ENCODE peak calls at places on chromosomes 13 and 19, in six cellular contexts. I is neural progenitor cell, S is OCI-LY7, T is GM23338, G is GM23248, J is hepatocyte. F is an unnamed sample.

GRCh38 chr13:84834201-84834600 is 951.9 kb upstream of the SLITRK1 start:
- DNase-seq in I (no peak), S (no peak), T (no peak), G (no peak), J (no peak), F (no peak)

GRCh38 chr19:42178791-42179500 is 38.5 kb downstream of the DEDD2 start:
- DNase-seq in I (no peak), S (peak), T (peak), G (no peak), J (no peak), F (peak)

GRCh38 chr19:46634045-46634655 is 1.9 kb downstream of the GNG8 start:
- DNase-seq in I (peak), S (peak), T (peak), G (peak), J (peak), F (peak)

GRCh38 chr13:29039212-29039611 is 219.1 kb downstream of the MTUS2 start:
- DNase-seq in I (no peak), S (no peak), T (no peak), G (no peak), J (no peak), F (no peak)

GRCh38 chr13:25872871-25873607 is 178.8 kb downstream of the SHISA2 start:
- DNase-seq in I (no peak), S (no peak), T (no peak), G (no peak), J (no peak), F (no peak)

GRCh38 chr19:39928357-39928725 is 6.1 kb downstream of the FCGBP start:
- DNase-seq in I (no peak), S (no peak), T (no peak), G (no peak), J (no peak), F (no peak)

GRCh38 chr13:101611491-101612475 is 159.3 kb downstream of the ITGBL1 start:
- DNase-seq in I (no peak), S (no peak), T (no peak), G (peak), J (no peak), F (no peak)

GRCh38 chr13:93446256-93446655 is 219.6 kb downstream of the GPC6 start:
- DNase-seq in I (no peak), S (no peak), T (no peak), G (no peak), J (no peak), F (no peak)

GRCh38 chr19:16714702-16715294 is 4.8 kb upstream of the NWD1 start:
- DNase-seq in I (peak), S (peak), T (peak), G (peak), J (peak), F (peak)

GRCh38 chr13:35367586-35367985 is 108.9 kb downstream of the MAB21L1 start:
- DNase-seq in I (no peak), S (no peak), T (no peak), G (no peak), J (no peak), F (no peak)

GRCh38 chr19:979318-979741 is 4.8 kb upstream of the WDR18 start:
- DNase-seq in I (no peak), S (no peak), T (no peak), G (no peak), J (peak), F (no peak)

GRCh38 chr13:110109910-110110309 is 197.0 kb downstream of the COL4A1 start:
- DNase-seq in I (peak), S (no peak), T (no peak), G (peak), J (peak), F (no peak)

GRCh38 chr19:46745521-46746280 is at the start of gene FKRP:
- DNase-seq in I (peak), S (peak), T (peak), G (peak), J (peak), F (peak)

GRCh38 chr13:100396771-100397170 is 191.8 kb downstream of the GGACT start:
- DNase-seq in I (peak), S (no peak), T (peak), G (no peak), J (no peak), F (no peak)

DNA sequence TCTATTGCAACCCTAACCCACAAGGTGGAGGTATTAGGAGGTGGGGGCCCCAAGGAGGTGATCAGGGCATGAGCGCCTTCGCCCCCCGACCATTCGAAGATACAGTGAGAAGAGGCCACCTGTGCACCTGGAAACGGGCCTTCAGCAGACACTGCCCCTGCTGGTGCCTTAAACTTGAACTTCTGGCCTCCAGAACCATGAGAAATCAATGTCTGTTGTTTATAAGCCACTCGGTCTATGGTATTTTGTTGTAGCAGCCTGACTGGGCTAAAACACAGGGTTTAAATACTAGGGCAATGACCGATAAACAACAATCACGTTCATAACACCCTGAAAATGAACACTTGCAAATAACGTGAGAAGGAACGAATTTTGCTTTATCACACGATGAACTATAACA is 85.2 kb upstream of the USP29 start:
- DNase-seq in I (no peak), S (no peak), T (no peak), G (no peak), J (no peak), F (no peak)
- TF ChIP-seq EZH2phosphoT487 in I (no peak), S (no peak), T (no peak), G (no peak), J (no peak), F (no peak)

GRCh38 chr13:32824671-32825070 is 191.6 kb upstream of the KL start:
- DNase-seq in I (peak), S (no peak), T (peak), G (peak), J (peak), F (no peak)
- TF ChIP-seq EZH2phosphoT487 in I (no peak), S (no peak), T (no peak), G (no peak), J (no peak), F (no peak)

DNA sequence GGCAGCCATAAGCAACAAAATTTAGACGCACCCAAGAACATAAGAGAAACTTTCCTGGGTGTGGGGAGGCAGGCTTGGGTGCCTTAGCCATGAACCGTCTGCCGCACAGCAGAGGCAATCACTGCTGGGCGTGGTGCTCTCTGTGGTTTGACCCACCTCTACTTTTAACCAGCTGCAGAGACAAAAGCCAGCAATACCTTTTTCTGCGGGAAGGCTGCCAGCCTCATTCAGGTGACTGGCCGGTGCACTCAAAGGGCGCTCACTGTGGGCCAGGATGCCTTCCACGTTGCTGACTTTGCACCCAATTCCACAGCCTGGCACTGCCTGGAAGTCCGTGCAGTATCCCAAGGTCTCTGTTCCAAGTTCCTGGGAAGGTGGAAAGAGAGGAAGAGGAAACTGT is 69.1 kb downstream of the ATP7B start:
- DNase-seq in I (no peak), S (no peak), T (no peak), G (no peak), J (no peak), F (no peak)
- TF ChIP-seq EZH2phosphoT487 in I (no peak), S (no peak), T (no peak), G (no peak), J (no peak), F (no peak)

GRCh38 chr19:55310498-55310897 is 14.6 kb downstream of the TMEM150B start:
- DNase-seq in I (no peak), S (peak), T (no peak), G (no peak), J (no peak), F (no peak)

GRCh38 chr19:55311397-55311796 is 13.7 kb downstream of the TMEM150B start:
- DNase-seq in I (no peak), S (no peak), T (no peak), G (no peak), J (no peak), F (no peak)

GRCh38 chr19:55312621-55313117 is 12.5 kb downstream of the TMEM150B start:
- DNase-seq in I (no peak), S (no peak), T (peak), G (no peak), J (no peak), F (peak)

GRCh38 chr19:55309437-55309836 is 15.7 kb downstream of the TMEM150B start:
- DNase-seq in I (no peak), S (no peak), T (no peak), G (no peak), J (no peak), F (no peak)

GRCh38 chr19:55311797-55312196 is 13.3 kb downstream of the TMEM150B start:
- DNase-seq in I (no peak), S (no peak), T (no peak), G (no peak), J (no peak), F (peak)
- TF ChIP-seq EZH2phosphoT487 in I (no peak), S (no peak), T (no peak), G (no peak), J (no peak), F (no peak)

DNA sequence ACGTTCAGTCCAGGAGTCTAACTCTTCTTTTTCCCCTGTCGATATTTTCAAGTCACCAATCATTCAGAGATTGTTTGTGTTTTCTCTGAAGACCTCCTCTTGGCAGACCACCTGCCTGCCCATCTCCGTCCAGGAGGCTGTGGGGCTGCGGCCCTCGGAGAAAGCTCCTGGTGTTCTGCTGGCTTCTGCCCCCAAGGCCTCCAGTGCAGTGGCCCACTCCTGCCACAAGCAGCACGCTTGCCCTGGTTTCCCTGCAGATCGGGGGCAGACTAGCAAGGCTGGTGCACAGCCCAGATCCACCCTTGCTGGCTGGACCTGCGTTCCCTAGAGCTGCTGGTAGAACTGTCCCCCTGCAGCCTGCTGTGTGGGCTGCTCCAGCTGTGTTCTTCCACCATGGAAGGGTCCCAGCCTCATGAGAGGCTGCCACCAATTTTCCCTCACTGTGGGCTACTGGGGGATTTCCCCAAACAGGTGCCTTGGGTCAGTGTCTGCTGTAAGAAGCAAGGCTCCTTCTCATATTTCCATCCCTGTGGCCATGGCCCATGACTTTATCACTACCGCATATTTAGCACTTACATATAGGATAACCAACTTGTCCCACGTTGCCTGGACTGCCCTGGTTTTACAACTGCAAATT is 43.6 kb upstream of the SERP2 start:
- DNase-seq in I (no peak), S (no peak), T (no peak), G (no peak), J (no peak), F (no peak)
- TF ChIP-seq EZH2phosphoT487 in I (no peak), S (no peak), T (no peak), G (no peak), J (no peak), F (no peak)

GRCh38 chr13:95243207-95243606 is 58.0 kb downstream of the ABCC4 start:
- DNase-seq in I (no peak), S (no peak), T (no peak), G (no peak), J (no peak), F (no peak)

GRCh38 chr13:95247857-95248256 is 53.4 kb downstream of the ABCC4 start:
- DNase-seq in I (no peak), S (no peak), T (no peak), G (no peak), J (no peak), F (no peak)

GRCh38 chr13:95245072-95245471 is 56.2 kb downstream of the ABCC4 start:
- DNase-seq in I (no peak), S (no peak), T (no peak), G (no peak), J (no peak), F (no peak)

GRCh38 chr13:95248953-95249352 is 52.3 kb downstream of the ABCC4 start:
- DNase-seq in I (no peak), S (no peak), T (no peak), G (no peak), J (no peak), F (no peak)

DNA sequence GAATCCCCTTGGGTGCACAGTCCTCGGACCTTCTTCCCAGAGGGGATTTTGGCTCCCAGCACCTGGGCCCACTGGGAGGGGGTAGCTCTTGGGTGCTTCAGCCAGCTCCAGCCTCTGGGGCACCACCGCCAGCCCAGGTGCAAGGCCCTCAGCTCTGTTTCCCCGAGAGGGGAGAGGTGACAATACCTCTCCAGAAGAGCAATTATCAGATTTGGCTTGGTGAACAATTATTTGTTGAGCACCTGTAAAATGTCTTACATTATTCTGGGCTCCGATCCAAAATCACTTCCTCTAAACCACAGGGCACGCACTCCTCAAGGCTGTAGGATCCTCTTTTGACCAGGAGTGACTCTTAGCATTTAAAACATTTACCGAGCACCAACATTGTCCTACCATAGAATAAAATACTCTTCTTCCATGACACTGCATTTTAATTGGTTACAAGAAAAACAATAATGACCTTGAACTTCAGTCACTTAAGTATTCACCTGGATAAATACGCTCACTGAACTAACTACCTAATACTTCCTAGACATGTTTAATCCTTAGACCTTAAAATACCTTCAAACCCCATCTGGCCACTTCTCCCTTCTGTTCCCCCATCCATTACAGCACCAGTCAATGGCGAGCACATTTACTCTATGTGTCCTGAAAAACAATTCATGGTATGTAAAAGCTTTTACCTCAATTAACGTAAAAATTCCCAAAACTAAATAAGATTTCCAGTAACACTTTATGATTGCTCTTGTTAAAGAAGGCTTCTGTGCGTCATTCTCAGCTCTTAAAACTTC is 54.8 kb downstream of the ABCC4 start:
- DNase-seq in I (no peak), S (no peak), T (no peak), G (no peak), J (no peak), F (no peak)
- TF ChIP-seq EZH2phosphoT487 in I (no peak), S (no peak), T (no peak), G (no peak), J (no peak), F (no peak)

GRCh38 chr19:50741179-50741933 is 18.2 kb downstream of the CLEC11A start:
- DNase-seq in I (no peak), S (no peak), T (no peak), G (no peak), J (peak), F (no peak)

GRCh38 chr19:50739841-50740426 is 16.8 kb downstream of the CLEC11A start:
- DNase-seq in I (peak), S (no peak), T (peak), G (no peak), J (no peak), F (no peak)

GRCh38 chr19:50739132-50739746 is 16.1 kb downstream of the CLEC11A start:
- DNase-seq in I (no peak), S (no peak), T (no peak), G (no peak), J (no peak), F (no peak)

GRCh38 chr19:50735869-50736268 is 12.7 kb downstream of the CLEC11A start:
- DNase-seq in I (no peak), S (no peak), T (no peak), G (no peak), J (no peak), F (no peak)

DNA sequence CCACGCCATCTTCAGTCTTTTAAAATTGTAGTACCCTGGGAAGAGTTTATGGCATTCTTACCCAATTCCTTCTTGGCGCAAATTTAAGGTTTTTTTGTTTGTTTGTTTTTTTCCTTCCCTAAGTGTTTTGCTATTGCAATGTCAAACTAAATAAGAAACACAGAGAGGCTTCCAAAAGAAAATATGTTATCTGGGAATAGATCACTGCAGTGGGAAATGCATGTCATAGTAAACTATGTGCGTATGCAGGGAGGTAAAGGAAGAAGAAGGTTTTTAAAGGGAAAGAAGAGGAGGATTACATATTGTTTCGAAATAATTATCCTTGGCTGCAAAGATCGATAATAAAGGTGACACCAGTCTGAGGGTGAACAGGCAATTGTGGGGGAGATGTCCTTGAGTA is 13.2 kb downstream of the CLEC11A start:
- DNase-seq in I (no peak), S (no peak), T (no peak), G (no peak), J (no peak), F (no peak)
- TF ChIP-seq EZH2phosphoT487 in I (no peak), S (no peak), T (no peak), G (no peak), J (no peak), F (no peak)

GRCh38 chr19:19062454-19063182 is 1.2 kb upstream of the SLC25A42 start:
- DNase-seq in I (no peak), S (peak), T (peak), G (peak), J (no peak), F (no peak)

GRCh38 chr19:19059018-19059836 is 4.6 kb upstream of the SLC25A42 start:
- DNase-seq in I (no peak), S (no peak), T (no peak), G (no peak), J (no peak), F (no peak)

GRCh38 chr19:19063183-19064097 is at the start of gene SLC25A42:
- DNase-seq in I (peak), S (peak), T (peak), G (peak), J (peak), F (peak)

GRCh38 chr19:19059837-19060611 is 3.8 kb upstream of the SLC25A42 start:
- DNase-seq in I (no peak), S (no peak), T (no peak), G (no peak), J (no peak), F (no peak)

GRCh38 chr19:19061491-19061890 is 2.3 kb upstream of the SLC25A42 start:
- DNase-seq in I (no peak), S (no peak), T (no peak), G (no peak), J (no peak), F (no peak)
- TF ChIP-seq EZH2phosphoT487 in I (no peak), S (no peak), T (no peak), G (no peak), J (no peak), F (no peak)